ENCODE peak calls at places on chromosomes 6 and 20, in seven cellular contexts. H, L, W, M, Y, B and X are unnamed samples.

GRCh38 chr20:4697874-4698221 is 23.9 kb upstream of the PRND start:
- DNase-seq in W (no peak), Y (no peak), B (no peak), M (no peak), L (no peak), H (no peak), X (no peak)

GRCh38 chr6:25202505-25202904 is 76.7 kb upstream of the CARMIL1 start:
- DNase-seq in M (no peak), L (no peak), B (peak; percentile 77), W (no peak), H (no peak), Y (no peak), X (no peak)

GRCh38 chr6:4359108-4359710 is 223.8 kb upstream of the ECI2 start:
- DNase-seq in M (no peak), B (peak; percentile 42), Y (no peak), W (no peak), H (no peak), L (no peak), X (no peak)

GRCh38 chr6:25337004-25337403 is 57.8 kb downstream of the CARMIL1 start:
- DNase-seq in H (no peak), L (no peak), W (no peak), Y (no peak), M (no peak), B (peak; percentile 51), X (no peak)

GRCh38 chr6:167129159-167129558 is 6.3 kb downstream of the CCR6 start:
- DNase-seq in L (no peak), M (no peak), W (no peak), B (no peak), Y (no peak), H (no peak), X (no peak)

GRCh38 chr6:17628873-17629272 is 28.8 kb downstream of the FAM8A1 start:
- DNase-seq in W (no peak), M (no peak), L (no peak), Y (no peak), B (no peak), H (no peak), X (no peak)

GRCh38 chr6:75932067-75932466 is 140.4 kb downstream of the IMPG1 start:
- DNase-seq in H (peak; percentile 13), W (no peak), Y (no peak), B (peak; percentile 19), M (no peak), L (no peak), X (no peak)

GRCh38 chr6:43142101-43142500 is 29.0 kb upstream of the SRF start:
- DNase-seq in M (no peak), L (no peak), B (no peak), W (no peak), Y (no peak), H (no peak), X (no peak)

GRCh38 chr6:18389479-18389878 is 2.3 kb downstream of the RNF144B start:
- DNase-seq in W (no peak), Y (no peak), H (no peak), L (no peak), B (no peak), M (no peak), X (no peak)

GRCh38 chr6:51153109-51153508 is 334.4 kb downstream of the TFAP2B start:
- DNase-seq in M (no peak), Y (no peak), L (no peak), H (no peak), W (no peak), B (no peak), X (no peak)

GRCh38 chr6:161024364-161024920 is 32.9 kb downstream of the MAP3K4 start:
- DNase-seq in M (no peak), H (no peak), L (no peak), Y (no peak), B (no peak), W (no peak), X (no peak)

GRCh38 chr6:118875672-118876071 is 18.3 kb upstream of the ASF1A start:
- DNase-seq in M (no peak), B (no peak), Y (peak; percentile 93), W (no peak), L (no peak), H (no peak), X (no peak)

GRCh38 chr6:162178666-162179065 is 548.9 kb downstream of the PRKN start:
- DNase-seq in M (no peak), W (no peak), B (no peak), Y (no peak), H (no peak), L (no peak), X (no peak)

GRCh38 chr6:33877982-33878381 is 74.2 kb upstream of the MLN start:
- DNase-seq in M (no peak), H (no peak), Y (no peak), W (no peak), L (no peak), B (no peak), X (no peak)

GRCh38 chr20:11581271-11581670 is 336.4 kb upstream of the BTBD3 start:
- DNase-seq in M (no peak), Y (no peak), W (no peak), L (no peak), H (no peak), B (peak; percentile 1), X (no peak)

GRCh38 chr6:38370653-38371311 is 268.9 kb downstream of the BTBD9 start:
- DNase-seq in H (no peak), Y (no peak), B (no peak), W (no peak), M (no peak), L (no peak), X (no peak)

GRCh38 chr6:116783852-116784251 is 18.3 kb upstream of the FAM162B start:
- DNase-seq in M (no peak), Y (no peak), L (no peak), W (no peak), H (no peak), B (no peak), X (no peak)

GRCh38 chr6:64280569-64280968 is 645.0 kb downstream of the PHF3 start:
- DNase-seq in B (peak; percentile 66), H (peak; percentile 4), M (no peak), Y (no peak), W (no peak), L (no peak), X (peak; percentile 30)

GRCh38 chr6:116238083-116238482 is 15.8 kb downstream of the TSPYL4 start:
- DNase-seq in M (no peak), Y (no peak), W (no peak), B (no peak), L (no peak), H (no peak), X (no peak)

GRCh38 chr6:153083869-153084268 is 47.2 kb downstream of the RGS17 start:
- DNase-seq in H (no peak), W (no peak), M (no peak), B (no peak), L (no peak), Y (no peak), X (no peak)

GRCh38 chr6:170292778-170293164 is 1.9 kb upstream of the DLL1 start:
- DNase-seq in H (peak; percentile 40), B (no peak), W (no peak), M (no peak), Y (no peak), L (no peak), X (no peak)

GRCh38 chr6:146968041-146968760 is 236.0 kb upstream of the STXBP5 start:
- DNase-seq in H (no peak), L (no peak), M (no peak), B (peak; percentile 85), Y (peak; percentile 14), W (no peak), X (no peak)

GRCh38 chr6:75217203-75217602 is 11.3 kb upstream of the COL12A1 start:
- DNase-seq in B (peak; percentile 76), L (no peak), W (no peak), H (no peak), M (no peak), Y (no peak), X (no peak)

GRCh38 chr6:40882321-40882720 is 156.7 kb downstream of the UNC5CL start:
- DNase-seq in B (no peak), L (no peak), H (no peak), Y (peak; percentile 32), M (no peak), W (no peak), X (no peak)

GRCh38 chr20:20490673-20491072 is 122.8 kb downstream of the INSM1 start:
- DNase-seq in M (no peak), W (no peak), B (no peak), Y (no peak), H (no peak), L (no peak), X (no peak)